ENCODE peak calls at places on chromosomes 5 and 9, in six cellular contexts. S is putamen, V is tibial nerve, L is spleen, O is fibroblast of mammary gland, K is NCI-H1436 treated with DMSO at 0.1 percent for 48 hours. P is an unnamed sample.

GRCh38 chr9:20551835-20552234 is 70.5 kb downstream of the MLLT3 start:
- DNase-seq in S (no peak), V (no peak), L (no peak), O (no peak), K (no peak), P (no peak)

GRCh38 chr5:115770466-115770865 is 46.0 kb downstream of the CDO1 start:
- DNase-seq in S (no peak), V (no peak), L (no peak), O (no peak), K (no peak), P (no peak)

GRCh38 chr9:126097679-126098078 is 228.9 kb upstream of the MVB12B start:
- DNase-seq in S (no peak), V (no peak), L (no peak), O (no peak), K (no peak), P (no peak)

GRCh38 chr9:27528886-27529315 is 713 bp downstream of the MOB3B start:
- DNase-seq in S (peak), V (peak), L (peak), O (no peak), K (no peak), P (no peak)

GRCh38 chr9:137407590-137408300 is 15.2 kb downstream of the EXD3 start:
- DNase-seq in S (no peak), V (peak), L (no peak), O (peak), K (no peak), P (no peak)

GRCh38 chr5:157820593-157821252 is 38.2 kb downstream of the CLINT1 start:
- DNase-seq in S (no peak), V (no peak), L (no peak), O (peak), K (no peak), P (peak)

GRCh38 chr5:103120607-103121200 is 603 bp downstream of the PPIP5K2 start:
- DNase-seq in S (peak), V (no peak), L (no peak), O (peak), K (no peak), P (no peak)

GRCh38 chr5:123856736-123857135 is 344.8 kb downstream of the CSNK1G3 start:
- DNase-seq in S (no peak), V (no peak), L (no peak), O (peak), K (no peak), P (no peak)

GRCh38 chr5:59485629-59486439 is 407.7 kb downstream of the PDE4D start:
- DNase-seq in S (peak), V (no peak), L (no peak), O (no peak), K (no peak), P (peak)

GRCh38 chr5:102813740-102814139 is 58.6 kb downstream of the PAM start:
- DNase-seq in S (no peak), V (no peak), L (no peak), O (no peak), K (no peak), P (no peak)

GRCh38 chr5:31231171-31231570 is 37.7 kb downstream of the CDH6 start:
- DNase-seq in S (no peak), V (no peak), L (no peak), O (no peak), K (no peak), P (no peak)

GRCh38 chr9:134551657-134552348 is 89.8 kb upstream of the COL5A1 start:
- DNase-seq in S (no peak), V (no peak), L (peak), O (peak), K (no peak), P (no peak)

GRCh38 chr5:176458904-176459561 is 10.8 kb downstream of the FAF2 start:
- DNase-seq in S (no peak), V (no peak), L (no peak), O (no peak), K (no peak), P (no peak)

GRCh38 chr9:128553695-128554094 is 1.3 kb downstream of the SPTAN1 start:
- DNase-seq in S (peak), V (no peak), L (no peak), O (peak), K (no peak), P (no peak)